ENCODE peak calls at places on chromosomes 11 and 22, in nine cellular contexts. B, F, Z, L, W, E, O, Q and N are unnamed samples.

GRCh38 chr22:17774206-17774927 is at the start of gene BID:
- DNase-seq in B (peak; percentile 71), F (peak; percentile 77), Z (peak; percentile 75), L (peak; percentile 66), W (no peak), E (peak; percentile 74), O (peak; percentile 37), Q (no peak), N (peak; percentile 72)

GRCh38 chr22:34850010-34850409 is 215.9 kb upstream of the ISX start:
- DNase-seq in B (no peak), F (no peak), Z (no peak), L (no peak), W (no peak), E (no peak), O (no peak), Q (no peak), N (no peak)

GRCh38 chr11:9089636-9090035 is 1.8 kb downstream of the SCUBE2 start:
- DNase-seq in B (no peak), F (no peak), Z (peak; percentile 48), L (no peak), W (peak; percentile 10), E (no peak), O (no peak), Q (no peak), N (no peak)

GRCh38 chr11:34977039-34977906 is 60.9 kb downstream of the PDHX start:
- DNase-seq in B (no peak), F (no peak), Z (no peak), L (no peak), W (peak; percentile 83), E (peak; percentile 32), O (no peak), Q (peak; percentile 51), N (no peak)

GRCh38 chr11:124669193-124669592 is 4.3 kb downstream of the SIAE start:
- DNase-seq in B (peak; percentile 59), F (peak; percentile 65), Z (peak; percentile 35), L (peak; percentile 57), W (peak; percentile 47), E (peak; percentile 60), O (peak; percentile 52), Q (peak; percentile 29), N (no peak)

GRCh38 chr11:20840341-20840740 is 171.0 kb downstream of the NELL1 start:
- DNase-seq in B (no peak), F (no peak), Z (no peak), L (no peak), W (no peak), E (no peak), O (no peak), Q (no peak), N (no peak)

GRCh38 chr11:13009921-13010736 is 1.0 kb downstream of the RASSF10 start:
- DNase-seq in B (no peak), F (no peak), Z (no peak), L (peak; percentile 83), W (peak; percentile 40), E (no peak), O (no peak), Q (no peak), N (peak; percentile 72)

GRCh38 chr22:47376901-47377520 is 614.6 kb downstream of the TBC1D22A start:
- DNase-seq in B (no peak), F (no peak), Z (no peak), L (no peak), W (no peak), E (no peak), O (no peak), Q (no peak), N (no peak)

GRCh38 chr11:96607890-96608558 is 218.2 kb downstream of the JRKL start:
- DNase-seq in B (no peak), F (no peak), Z (no peak), L (no peak), W (peak; percentile 17), E (peak; percentile 47), O (no peak), Q (no peak), N (no peak)

GRCh38 chr11:61162092-61162935 is 1.1 kb upstream of the VPS37C start:
- DNase-seq in B (no peak), F (peak; percentile 87), Z (peak; percentile 47), L (no peak), W (peak; percentile 70), E (peak; percentile 58), O (no peak), Q (no peak), N (no peak)

GRCh38 chr11:129637983-129638776 is 177.5 kb upstream of the TMEM45B start:
- DNase-seq in B (no peak), F (no peak), Z (no peak), L (no peak), W (peak; percentile 87), E (no peak), O (no peak), Q (no peak), N (no peak)

DNA sequence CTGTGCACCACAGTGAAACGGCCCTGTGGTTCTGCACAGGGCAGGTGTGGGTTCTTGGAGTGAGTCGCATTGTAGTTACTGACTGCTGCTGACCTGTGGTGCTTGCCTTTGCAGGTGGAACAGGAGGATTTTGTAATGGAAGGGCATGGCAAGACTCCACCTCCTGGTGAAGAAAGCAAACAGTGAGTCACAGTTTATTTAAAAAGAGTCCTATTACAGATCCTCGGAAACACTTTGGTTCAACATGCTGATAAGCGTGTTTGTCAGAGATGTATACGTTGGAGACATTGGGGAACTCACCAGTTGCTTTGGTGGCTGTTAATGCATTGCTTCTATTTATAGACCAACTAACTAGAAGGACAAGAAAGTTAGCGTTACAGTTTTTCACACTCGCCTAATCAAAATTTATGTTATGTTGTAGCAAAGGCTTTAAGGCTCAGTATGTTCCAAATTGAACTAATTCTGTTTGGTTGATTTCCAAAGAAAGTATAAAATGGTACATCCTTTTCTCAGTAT is 21.7 kb upstream of the TNRC6B start:
- DNase-seq in B (no peak), F (peak; percentile 21), Z (peak; percentile 57), L (no peak), W (peak; percentile 94), E (peak; percentile 79), O (peak; percentile 58), Q (no peak), N (no peak)
- TF ChIP-seq CTCF in B (no peak), F (no peak), Z (peak; percentile 40), L (no peak), W (peak; percentile 16), E (no peak), O (peak; percentile 32), Q (peak; percentile 34), N (no peak)

GRCh38 chr11:48184452-48184851 is 32.2 kb upstream of the OR4B1 start:
- DNase-seq in B (no peak), F (no peak), Z (no peak), L (no peak), W (no peak), E (peak; percentile 15), O (no peak), Q (no peak), N (no peak)
- TF ChIP-seq CTCF in B (no peak), F (no peak), Z (no peak), L (no peak), W (no peak), E (no peak), O (no peak), Q (no peak), N (no peak)

GRCh38 chr22:39284983-39285382 is 34.4 kb downstream of the RPL3 start:
- DNase-seq in B (no peak), F (no peak), Z (no peak), L (no peak), W (no peak), E (no peak), O (no peak), Q (no peak), N (no peak)

GRCh38 chr22:39288135-39288898 is 31.1 kb downstream of the RPL3 start:
- DNase-seq in B (no peak), F (no peak), Z (no peak), L (no peak), W (no peak), E (no peak), O (no peak), Q (no peak), N (no peak)

GRCh38 chr22:39284142-39284980 is 35.1 kb downstream of the RPL3 start:
- DNase-seq in B (no peak), F (no peak), Z (no peak), L (no peak), W (no peak), E (no peak), O (no peak), Q (no peak), N (no peak)

GRCh38 chr22:39289445-39290247 is 29.8 kb downstream of the RPL3 start:
- DNase-seq in B (no peak), F (no peak), Z (no peak), L (no peak), W (no peak), E (no peak), O (no peak), Q (no peak), N (no peak)

GRCh38 chr22:39287076-39287743 is 32.2 kb downstream of the RPL3 start:
- DNase-seq in B (no peak), F (peak; percentile 62), Z (peak; percentile 16), L (no peak), W (no peak), E (peak; percentile 46), O (peak; percentile 56), Q (no peak), N (no peak)
- TF ChIP-seq CTCF in B (no peak), F (no peak), Z (no peak), L (no peak), W (no peak), E (no peak), O (no peak), Q (no peak), N (no peak)

GRCh38 chr11:84583106-84583505 is 1044.0 kb downstream of the DLG2 start:
- DNase-seq in B (no peak), F (no peak), Z (no peak), L (no peak), W (no peak), E (no peak), O (no peak), Q (no peak), N (no peak)
- TF ChIP-seq CTCF in B (no peak), F (no peak), Z (no peak), L (no peak), W (no peak), E (no peak), O (no peak), Q (no peak), N (no peak)

DNA sequence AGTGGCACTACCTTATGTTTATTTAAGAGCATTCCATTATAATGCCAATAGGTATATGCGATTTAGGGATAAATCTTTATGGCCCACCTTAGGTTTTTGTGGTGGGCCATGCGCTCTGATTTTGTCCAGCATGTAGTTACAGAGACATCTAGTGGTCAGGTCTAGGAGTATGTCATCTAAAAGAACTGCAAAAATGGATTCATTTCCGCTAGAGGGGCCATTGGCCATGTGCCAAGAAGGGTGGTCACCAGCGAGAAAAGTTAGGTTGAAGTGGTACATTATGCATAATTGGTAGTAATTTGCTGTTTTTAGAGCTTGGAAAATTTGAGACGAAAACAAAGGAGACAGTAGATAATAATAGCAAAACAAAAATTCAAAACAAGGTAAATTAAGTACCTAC is 27.7 kb downstream of the LRRC4C start:
- DNase-seq in B (no peak), F (peak; percentile 31), Z (no peak), L (peak; percentile 50), W (no peak), E (peak; percentile 7), O (no peak), Q (no peak), N (no peak)
- TF ChIP-seq CTCF in B (no peak), F (peak; percentile 43), Z (no peak), L (peak; percentile 80), W (no peak), E (peak; percentile 28), O (peak; percentile 59), Q (peak; percentile 59), N (peak; percentile 79)

GRCh38 chr22:36397081-36397766 is 9.5 kb upstream of the MYH9 start:
- DNase-seq in B (no peak), F (no peak), Z (no peak), L (no peak), W (peak; percentile 79), E (no peak), O (no peak), Q (no peak), N (no peak)
- TF ChIP-seq CTCF in B (no peak), F (no peak), Z (no peak), L (no peak), W (no peak), E (no peak), O (no peak), Q (no peak), N (no peak)